ENCODE peak calls at places on chromosomes 1 and 21, in nine cellular contexts. One of them, this sample, is unnamed.
A peak's percentile ranks its signal among the peaks of the same experiment; 100 is the strongest.

GRCh38 chr21:16588433-16588860 is 858.7 kb downstream of the USP25 start:
- DNase-seq in fibroblast of mammary gland: peak; percentile 90
- DNase-seq in left ventricle myocardium superior: peak; percentile 67
- DNase-seq in HT-29: peak; percentile 14
- DNase-seq in EL: peak; percentile 90
- DNase-seq in astrocyte of the spinal cord: peak; percentile 81
- DNase-seq in KBM-7: no peak
- DNase-seq in D721Med: no peak
- DNase-seq in occipital lobe: peak; percentile 88
- DNase-seq in this sample: peak; percentile 82

GRCh38 chr1:171793656-171794055 is 12.2 kb downstream of the METTL13 start:
- DNase-seq in astrocyte of the spinal cord: peak; percentile 10
- DNase-seq in D721Med: no peak
- DNase-seq in HT-29: no peak
- DNase-seq in occipital lobe: no peak
- DNase-seq in fibroblast of mammary gland: peak; percentile 34
- DNase-seq in EL: no peak
- DNase-seq in KBM-7: no peak
- DNase-seq in left ventricle myocardium superior: no peak
- DNase-seq in this sample: peak; percentile 7

GRCh38 chr1:21319447-21320407 is 29.5 kb upstream of the ECE1 start:
- DNase-seq in astrocyte of the spinal cord: peak; percentile 45
- DNase-seq in occipital lobe: no peak
- DNase-seq in KBM-7: no peak
- DNase-seq in D721Med: no peak
- DNase-seq in HT-29: no peak
- DNase-seq in EL: no peak
- DNase-seq in left ventricle myocardium superior: peak; percentile 44
- DNase-seq in fibroblast of mammary gland: peak; percentile 39
- DNase-seq in this sample: no peak

GRCh38 chr1:21338568-21339401 is 48.5 kb upstream of the ECE1 start:
- DNase-seq in fibroblast of mammary gland: peak; percentile 69
- DNase-seq in KBM-7: no peak
- DNase-seq in occipital lobe: no peak
- DNase-seq in left ventricle myocardium superior: peak; percentile 87
- DNase-seq in D721Med: no peak
- DNase-seq in HT-29: peak; percentile 72
- DNase-seq in astrocyte of the spinal cord: peak; percentile 66
- DNase-seq in EL: no peak
- DNase-seq in this sample: no peak

GRCh38 chr1:185917646-185918045 is 183.5 kb downstream of the HMCN1 start:
- DNase-seq in HT-29: peak; percentile 59
- DNase-seq in KBM-7: peak; percentile 14
- DNase-seq in EL: peak; percentile 18
- DNase-seq in left ventricle myocardium superior: no peak
- DNase-seq in astrocyte of the spinal cord: peak; percentile 58
- DNase-seq in fibroblast of mammary gland: peak; percentile 56
- DNase-seq in occipital lobe: no peak
- DNase-seq in D721Med: no peak
- DNase-seq in this sample: peak; percentile 29

GRCh38 chr1:78070758-78071157 is 25.0 kb downstream of the GIPC2 start:
- DNase-seq in KBM-7: no peak
- DNase-seq in occipital lobe: no peak
- DNase-seq in left ventricle myocardium superior: no peak
- DNase-seq in fibroblast of mammary gland: peak; percentile 96
- DNase-seq in D721Med: no peak
- DNase-seq in EL: peak; percentile 83
- DNase-seq in HT-29: no peak
- DNase-seq in astrocyte of the spinal cord: peak; percentile 88
- DNase-seq in this sample: peak; percentile 97

GRCh38 chr1:179866616-179867015 is 11.0 kb downstream of the TOR1AIP2 start:
- DNase-seq in fibroblast of mammary gland: no peak
- DNase-seq in D721Med: no peak
- DNase-seq in astrocyte of the spinal cord: no peak
- DNase-seq in HT-29: no peak
- DNase-seq in KBM-7: no peak
- DNase-seq in left ventricle myocardium superior: no peak
- DNase-seq in occipital lobe: no peak
- DNase-seq in EL: no peak
- DNase-seq in this sample: no peak

GRCh38 chr1:191963286-191963685 is 195.0 kb upstream of the RGS18 start:
- DNase-seq in fibroblast of mammary gland: no peak
- DNase-seq in D721Med: no peak
- DNase-seq in left ventricle myocardium superior: no peak
- DNase-seq in HT-29: no peak
- DNase-seq in occipital lobe: no peak
- DNase-seq in EL: peak; percentile 89
- DNase-seq in KBM-7: peak; percentile 35
- DNase-seq in astrocyte of the spinal cord: peak; percentile 23
- DNase-seq in this sample: peak; percentile 0

GRCh38 chr1:230105754-230106625 is 39.0 kb downstream of the GALNT2 start:
- DNase-seq in astrocyte of the spinal cord: peak; percentile 75
- DNase-seq in occipital lobe: no peak
- DNase-seq in D721Med: no peak
- DNase-seq in HT-29: peak; percentile 72
- DNase-seq in fibroblast of mammary gland: peak; percentile 95
- DNase-seq in KBM-7: no peak
- DNase-seq in left ventricle myocardium superior: no peak
- DNase-seq in EL: peak; percentile 73
- DNase-seq in this sample: peak; percentile 93

GRCh38 chr1:89553195-89553584 is 28.6 kb downstream of the LRRC8B start:
- DNase-seq in HT-29: no peak
- DNase-seq in left ventricle myocardium superior: no peak
- DNase-seq in occipital lobe: no peak
- DNase-seq in EL: no peak
- DNase-seq in astrocyte of the spinal cord: no peak
- DNase-seq in KBM-7: no peak
- DNase-seq in fibroblast of mammary gland: no peak
- DNase-seq in D721Med: no peak
- DNase-seq in this sample: peak; percentile 33

GRCh38 chr1:35097224-35097623 is 18.0 kb downstream of the ZMYM1 start:
- DNase-seq in occipital lobe: no peak
- DNase-seq in D721Med: no peak
- DNase-seq in KBM-7: peak; percentile 94
- DNase-seq in EL: peak; percentile 50
- DNase-seq in fibroblast of mammary gland: no peak
- DNase-seq in left ventricle myocardium superior: no peak
- DNase-seq in HT-29: no peak
- DNase-seq in astrocyte of the spinal cord: peak; percentile 45
- DNase-seq in this sample: no peak

GRCh38 chr1:7948950-7949349 is 8.3 kb upstream of the TNFRSF9 start:
- DNase-seq in KBM-7: no peak
- DNase-seq in EL: peak; percentile 88
- DNase-seq in D721Med: no peak
- DNase-seq in occipital lobe: no peak
- DNase-seq in fibroblast of mammary gland: peak; percentile 91
- DNase-seq in left ventricle myocardium superior: no peak
- DNase-seq in astrocyte of the spinal cord: peak; percentile 86
- DNase-seq in HT-29: no peak
- DNase-seq in this sample: peak; percentile 84

GRCh38 chr1:53582211-53583020 is 123.2 kb downstream of the DMRTB1 start:
- DNase-seq in occipital lobe: no peak
- DNase-seq in EL: no peak
- DNase-seq in fibroblast of mammary gland: no peak
- DNase-seq in KBM-7: no peak
- DNase-seq in D721Med: no peak
- DNase-seq in astrocyte of the spinal cord: no peak
- DNase-seq in HT-29: no peak
- DNase-seq in left ventricle myocardium superior: no peak
- DNase-seq in this sample: no peak

GRCh38 chr1:184827600-184828368 is 73.1 kb upstream of the EDEM3 start:
- DNase-seq in D721Med: no peak
- DNase-seq in HT-29: no peak
- DNase-seq in EL: peak; percentile 87
- DNase-seq in fibroblast of mammary gland: peak; percentile 60
- DNase-seq in KBM-7: no peak
- DNase-seq in occipital lobe: no peak
- DNase-seq in astrocyte of the spinal cord: peak; percentile 80
- DNase-seq in left ventricle myocardium superior: no peak
- DNase-seq in this sample: peak; percentile 59

GRCh38 chr1:225882008-225882698 is at the start of gene TMEM63A:
- DNase-seq in EL: peak; percentile 86
- DNase-seq in occipital lobe: peak; percentile 74
- DNase-seq in left ventricle myocardium superior: peak; percentile 98
- DNase-seq in KBM-7: peak; percentile 86
- DNase-seq in HT-29: peak; percentile 88
- DNase-seq in D721Med: no peak
- DNase-seq in astrocyte of the spinal cord: peak; percentile 84
- DNase-seq in fibroblast of mammary gland: peak; percentile 76
- DNase-seq in this sample: peak; percentile 50

GRCh38 chr1:147111381-147112130 is 60.7 kb downstream of the PRKAB2 start:
- DNase-seq in D721Med: no peak
- DNase-seq in KBM-7: no peak
- DNase-seq in occipital lobe: no peak
- DNase-seq in EL: no peak
- DNase-seq in HT-29: no peak
- DNase-seq in fibroblast of mammary gland: no peak
- DNase-seq in astrocyte of the spinal cord: no peak
- DNase-seq in left ventricle myocardium superior: no peak
- DNase-seq in this sample: peak; percentile 22

GRCh38 chr1:210758761-210759160 is 375.2 kb downstream of the KCNH1 start:
- DNase-seq in KBM-7: no peak
- DNase-seq in fibroblast of mammary gland: no peak
- DNase-seq in occipital lobe: no peak
- DNase-seq in EL: no peak
- DNase-seq in astrocyte of the spinal cord: peak; percentile 8
- DNase-seq in HT-29: no peak
- DNase-seq in D721Med: no peak
- DNase-seq in left ventricle myocardium superior: no peak
- DNase-seq in this sample: no peak

GRCh38 chr21:42220138-42220701 is 1.3 kb downstream of the ABCG1 start:
- DNase-seq in occipital lobe: peak; percentile 66
- DNase-seq in fibroblast of mammary gland: peak; percentile 53
- DNase-seq in HT-29: peak; percentile 84
- DNase-seq in EL: no peak
- DNase-seq in astrocyte of the spinal cord: peak; percentile 65
- DNase-seq in KBM-7: no peak
- DNase-seq in D721Med: peak; percentile 62
- DNase-seq in left ventricle myocardium superior: peak; percentile 62
- DNase-seq in this sample: peak; percentile 91

GRCh38 chr1:90725961-90726715 is 9.0 kb upstream of the BARHL2 start:
- DNase-seq in EL: no peak
- DNase-seq in left ventricle myocardium superior: no peak
- DNase-seq in occipital lobe: no peak
- DNase-seq in HT-29: no peak
- DNase-seq in D721Med: no peak
- DNase-seq in fibroblast of mammary gland: no peak
- DNase-seq in astrocyte of the spinal cord: no peak
- DNase-seq in KBM-7: no peak
- DNase-seq in this sample: peak; percentile 22

GRCh38 chr1:147717051-147717705 is 43.2 kb downstream of the GJA5 start:
- DNase-seq in left ventricle myocardium superior: no peak
- DNase-seq in D721Med: no peak
- DNase-seq in EL: no peak
- DNase-seq in occipital lobe: no peak
- DNase-seq in astrocyte of the spinal cord: no peak
- DNase-seq in fibroblast of mammary gland: no peak
- DNase-seq in HT-29: peak; percentile 94
- DNase-seq in KBM-7: no peak
- DNase-seq in this sample: peak; percentile 99

GRCh38 chr1:100130552-100131077 is 2.1 kb downstream of the SASS6 start:
- DNase-seq in HT-29: peak; percentile 3
- DNase-seq in left ventricle myocardium superior: no peak
- DNase-seq in occipital lobe: no peak
- DNase-seq in fibroblast of mammary gland: peak; percentile 46
- DNase-seq in EL: peak; percentile 54
- DNase-seq in KBM-7: no peak
- DNase-seq in D721Med: no peak
- DNase-seq in astrocyte of the spinal cord: no peak
- DNase-seq in this sample: peak; percentile 50

GRCh38 chr21:45511661-45512431 is 30.4 kb downstream of the SLC19A1 start:
- DNase-seq in left ventricle myocardium superior: peak; percentile 27
- DNase-seq in astrocyte of the spinal cord: no peak
- DNase-seq in KBM-7: no peak
- DNase-seq in EL: no peak
- DNase-seq in D721Med: no peak
- DNase-seq in fibroblast of mammary gland: no peak
- DNase-seq in occipital lobe: no peak
- DNase-seq in HT-29: no peak
- DNase-seq in this sample: no peak

GRCh38 chr1:83815348-83815747 is 183.6 kb downstream of the TTLL7 start:
- DNase-seq in KBM-7: no peak
- DNase-seq in D721Med: no peak
- DNase-seq in astrocyte of the spinal cord: peak; percentile 45
- DNase-seq in HT-29: no peak
- DNase-seq in EL: peak; percentile 78
- DNase-seq in occipital lobe: no peak
- DNase-seq in left ventricle myocardium superior: no peak
- DNase-seq in fibroblast of mammary gland: peak; percentile 84
- DNase-seq in this sample: no peak

GRCh38 chr1:84505167-84506001 is 802 bp upstream of the SPATA1 start:
- DNase-seq in D721Med: no peak
- DNase-seq in occipital lobe: peak; percentile 25
- DNase-seq in KBM-7: peak; percentile 67
- DNase-seq in HT-29: peak; percentile 75
- DNase-seq in left ventricle myocardium superior: peak; percentile 85
- DNase-seq in EL: no peak
- DNase-seq in fibroblast of mammary gland: peak; percentile 55
- DNase-seq in astrocyte of the spinal cord: peak; percentile 66
- DNase-seq in this sample: peak; percentile 34

GRCh38 chr1:153533689-153534201 is 2.0 kb downstream of the S100A6 start:
- DNase-seq in left ventricle myocardium superior: peak; percentile 57
- DNase-seq in occipital lobe: peak; percentile 31
- DNase-seq in KBM-7: no peak
- DNase-seq in EL: peak; percentile 96
- DNase-seq in D721Med: no peak
- DNase-seq in fibroblast of mammary gland: peak; percentile 96
- DNase-seq in HT-29: no peak
- DNase-seq in astrocyte of the spinal cord: peak; percentile 87
- DNase-seq in this sample: peak; percentile 97

GRCh38 chr1:186574951-186575747 is 105.1 kb downstream of the PTGS2 start:
- DNase-seq in fibroblast of mammary gland: peak; percentile 35
- DNase-seq in EL: peak; percentile 69
- DNase-seq in left ventricle myocardium superior: no peak
- DNase-seq in D721Med: no peak
- DNase-seq in KBM-7: peak; percentile 22
- DNase-seq in occipital lobe: no peak
- DNase-seq in HT-29: no peak
- DNase-seq in astrocyte of the spinal cord: peak; percentile 19
- DNase-seq in this sample: no peak

GRCh38 chr1:182556279-182556678 is 32.8 kb downstream of the RNASEL start:
- DNase-seq in astrocyte of the spinal cord: no peak
- DNase-seq in KBM-7: no peak
- DNase-seq in left ventricle myocardium superior: no peak
- DNase-seq in D721Med: no peak
- DNase-seq in fibroblast of mammary gland: no peak
- DNase-seq in HT-29: no peak
- DNase-seq in occipital lobe: no peak
- DNase-seq in EL: no peak
- DNase-seq in this sample: peak; percentile 58

This sample was measured in bronchial epithelial cell.